ENCODE peak calls at places on chromosomes 2 and 18, in six cellular contexts. U is body of pancreas, D is HepG2, V is Kasumi-1, R is AG04450, K is occipital lobe. B is an unnamed sample.

GRCh38 chr18:32511147-32511546 is 40.5 kb upstream of the GAREM1 start:
- DNase-seq in U (no peak), D (no peak), V (no peak), R (no peak), K (no peak), B (no peak)

GRCh38 chr2:178404380-178404767 is 46.6 kb downstream of the PRKRA start:
- DNase-seq in U (no peak), D (no peak), V (no peak), R (peak), K (no peak), B (no peak)

GRCh38 chr2:6835467-6835866 is 30.2 kb downstream of the CMPK2 start:
- DNase-seq in U (no peak), D (no peak), V (no peak), R (no peak), K (no peak), B (no peak)

GRCh38 chr2:53460347-53460746 is 307.3 kb upstream of the CHAC2 start:
- DNase-seq in U (peak), D (peak), V (no peak), R (no peak), K (no peak), B (peak)

GRCh38 chr2:148568597-148568996 is 76.0 kb upstream of the EPC2 start:
- DNase-seq in U (no peak), D (no peak), V (no peak), R (no peak), K (no peak), B (no peak)

GRCh38 chr2:74708883-74709282 is 54.8 kb downstream of the SEMA4F start:
- DNase-seq in U (no peak), D (peak), V (no peak), R (peak), K (no peak), B (no peak)

GRCh38 chr18:47587587-47587986 is 336.1 kb upstream of the SKOR2 start:
- DNase-seq in U (peak), D (no peak), V (no peak), R (no peak), K (no peak), B (no peak)

GRCh38 chr2:144078091-144078490 is 441.8 kb downstream of the ZEB2 start:
- DNase-seq in U (no peak), D (no peak), V (no peak), R (no peak), K (no peak), B (no peak)

B was measured in Calu3.